ENCODE peak calls at places on chromosomes 13 and 19, in four cellular contexts. One of them, this sample, is unnamed.

GRCh38 chr19:28201462-28201943 is 1011.4 kb downstream of the UQCRFS1 start:
- DNase-seq in GM04504: no peak
- DNase-seq in heart left ventricle: no peak
- DNase-seq in fibroblast of lung: no peak
- DNase-seq in this sample: no peak

GRCh38 chr19:54608792-54609191 is 15.4 kb downstream of the LILRA1 start:
- DNase-seq in fibroblast of lung: no peak
- DNase-seq in heart left ventricle: no peak
- DNase-seq in GM04504: no peak
- DNase-seq in this sample: no peak

GRCh38 chr19:4077800-4078683 is 11.3 kb upstream of the ZBTB7A start:
- DNase-seq in fibroblast of lung: peak; percentile 33
- DNase-seq in heart left ventricle: peak; percentile 84
- DNase-seq in GM04504: no peak
- DNase-seq in this sample: no peak

GRCh38 chr13:108214511-108215383 is 589 bp downstream of the LIG4 start:
- DNase-seq in GM04504: no peak
- DNase-seq in heart left ventricle: peak; percentile 36
- DNase-seq in fibroblast of lung: no peak
- DNase-seq in this sample: no peak

GRCh38 chr13:34826432-34826831 is 115.6 kb upstream of the NBEA start:
- DNase-seq in fibroblast of lung: no peak
- DNase-seq in GM04504: no peak
- DNase-seq in heart left ventricle: no peak
- DNase-seq in this sample: no peak

GRCh38 chr19:8485561-8486371 is 16.7 kb downstream of the PRAM1 start:
- DNase-seq in fibroblast of lung: no peak
- DNase-seq in heart left ventricle: no peak
- DNase-seq in GM04504: no peak
- DNase-seq in this sample: no peak

GRCh38 chr13:27353166-27353583 is 71.2 kb upstream of the GTF3A start:
- DNase-seq in fibroblast of lung: peak; percentile 50
- DNase-seq in heart left ventricle: no peak
- DNase-seq in GM04504: no peak
- DNase-seq in this sample: peak; percentile 36

GRCh38 chr13:75458696-75459422 is 23.1 kb downstream of the TBC1D4 start:
- DNase-seq in fibroblast of lung: no peak
- DNase-seq in GM04504: no peak
- DNase-seq in heart left ventricle: peak; percentile 81
- DNase-seq in this sample: no peak

GRCh38 chr13:48542581-48543341 is 9.9 kb upstream of the RCBTB2 start:
- DNase-seq in fibroblast of lung: peak; percentile 26
- DNase-seq in heart left ventricle: peak; percentile 58
- DNase-seq in GM04504: no peak
- DNase-seq in this sample: peak; percentile 9

GRCh38 chr13:109809216-109809890 is 23.0 kb upstream of the IRS2 start:
- DNase-seq in GM04504: no peak
- DNase-seq in fibroblast of lung: peak; percentile 37
- DNase-seq in heart left ventricle: no peak
- DNase-seq in this sample: no peak

GRCh38 chr19:2051771-2052704 is 994 bp upstream of the MKNK2 start:
- DNase-seq in GM04504: no peak
- DNase-seq in heart left ventricle: peak; percentile 71
- DNase-seq in fibroblast of lung: peak; percentile 67
- DNase-seq in this sample: no peak

GRCh38 chr13:111390522-111391270 is 70.3 kb downstream of the TEX29 start:
- DNase-seq in fibroblast of lung: no peak
- DNase-seq in GM04504: no peak
- DNase-seq in heart left ventricle: no peak
- DNase-seq in this sample: no peak

GRCh38 chr13:70253834-70254233 is 145.6 kb upstream of the KLHL1 start:
- DNase-seq in GM04504: no peak
- DNase-seq in fibroblast of lung: peak; percentile 28
- DNase-seq in heart left ventricle: no peak
- DNase-seq in this sample: peak; percentile 46

GRCh38 chr13:24032252-24032651 is 128.3 kb upstream of the SPATA13 start:
- DNase-seq in GM04504: peak; percentile 83
- DNase-seq in heart left ventricle: no peak
- DNase-seq in fibroblast of lung: peak; percentile 75
- DNase-seq in this sample: peak; percentile 24

GRCh38 chr13:97386832-97387486 is 47.0 kb upstream of the RAP2A start:
- DNase-seq in GM04504: no peak
- DNase-seq in fibroblast of lung: no peak
- DNase-seq in heart left ventricle: peak; percentile 32
- DNase-seq in this sample: no peak

GRCh38 chr19:29529646-29530548 is 4.1 kb downstream of the VSTM2B start:
- DNase-seq in heart left ventricle: peak; percentile 20
- DNase-seq in GM04504: no peak
- DNase-seq in fibroblast of lung: no peak
- DNase-seq in this sample: no peak

GRCh38 chr13:35923347-35923746 is 207.8 kb downstream of the DCLK1 start:
- DNase-seq in GM04504: peak; percentile 42
- DNase-seq in heart left ventricle: peak; percentile 52
- DNase-seq in fibroblast of lung: peak; percentile 17
- DNase-seq in this sample: peak; percentile 78

GRCh38 chr19:49497790-49498106 is 1.5 kb downstream of the RPS11 start:
- DNase-seq in GM04504: no peak
- DNase-seq in heart left ventricle: no peak
- DNase-seq in fibroblast of lung: no peak
- DNase-seq in this sample: no peak

GRCh38 chr19:54521022-54521859 is 18.6 kb downstream of the LAIR2 start:
- DNase-seq in GM04504: no peak
- DNase-seq in fibroblast of lung: no peak
- DNase-seq in heart left ventricle: no peak
- DNase-seq in this sample: no peak

GRCh38 chr19:49415102-49415809 is 8.0 kb downstream of the PTH2 start:
- DNase-seq in heart left ventricle: no peak
- DNase-seq in fibroblast of lung: no peak
- DNase-seq in GM04504: no peak
- DNase-seq in this sample: peak; percentile 21

GRCh38 chr19:4067396-4068057 is 828 bp upstream of the ZBTB7A start:
- DNase-seq in fibroblast of lung: no peak
- DNase-seq in GM04504: no peak
- DNase-seq in heart left ventricle: peak; percentile 46
- DNase-seq in this sample: no peak

GRCh38 chr13:43872181-43872580 is 7.4 kb downstream of the CCDC122 start:
- DNase-seq in fibroblast of lung: no peak
- DNase-seq in GM04504: no peak
- DNase-seq in heart left ventricle: no peak
- DNase-seq in this sample: no peak

GRCh38 chr19:29263305-29264080 is 50.5 kb upstream of the UQCRFS1 start:
- DNase-seq in heart left ventricle: no peak
- DNase-seq in fibroblast of lung: peak; percentile 30
- DNase-seq in GM04504: no peak
- DNase-seq in this sample: peak; percentile 35

GRCh38 chr19:49870309-49870901 is 3.0 kb upstream of the PNKP start:
- DNase-seq in fibroblast of lung: no peak
- DNase-seq in GM04504: no peak
- DNase-seq in heart left ventricle: no peak
- DNase-seq in this sample: no peak

GRCh38 chr13:41458187-41458938 is 1.0 kb downstream of the RGCC start:
- DNase-seq in heart left ventricle: peak; percentile 34
- DNase-seq in fibroblast of lung: peak; percentile 18
- DNase-seq in GM04504: no peak
- DNase-seq in this sample: no peak

GRCh38 chr19:45125975-45126493 is 33.1 kb downstream of the PPP1R37 start:
- DNase-seq in GM04504: peak; percentile 19
- DNase-seq in heart left ventricle: peak; percentile 66
- DNase-seq in fibroblast of lung: peak; percentile 39
- DNase-seq in this sample: peak; percentile 48

GRCh38 chr19:6030214-6030507 is 52.2 kb upstream of the RANBP3 start:
- DNase-seq in heart left ventricle: no peak
- DNase-seq in GM04504: peak; percentile 58
- DNase-seq in fibroblast of lung: peak; percentile 82
- DNase-seq in this sample: peak; percentile 77

GRCh38 chr13:50779443-50780200 is 63.9 kb downstream of the DLEU7 start:
- DNase-seq in heart left ventricle: no peak
- DNase-seq in GM04504: no peak
- DNase-seq in fibroblast of lung: no peak
- DNase-seq in this sample: no peak

GRCh38 chr19:32555786-32556185 is 25.2 kb upstream of the PDCD5 start:
- DNase-seq in GM04504: no peak
- DNase-seq in heart left ventricle: no peak
- DNase-seq in fibroblast of lung: no peak
- DNase-seq in this sample: no peak

GRCh38 chr19:35673121-35673804 is 6.9 kb downstream of the UPK1A start:
- DNase-seq in GM04504: peak; percentile 46
- DNase-seq in heart left ventricle: peak; percentile 54
- DNase-seq in fibroblast of lung: peak; percentile 18
- DNase-seq in this sample: peak; percentile 59

GRCh38 chr13:113002206-113002821 is 33.3 kb downstream of the MCF2L start:
- DNase-seq in heart left ventricle: no peak
- DNase-seq in fibroblast of lung: no peak
- DNase-seq in GM04504: no peak
- DNase-seq in this sample: no peak

GRCh38 chr19:28827382-28827781 is 385.6 kb downstream of the UQCRFS1 start:
- DNase-seq in GM04504: no peak
- DNase-seq in fibroblast of lung: no peak
- DNase-seq in heart left ventricle: no peak
- DNase-seq in this sample: no peak

GRCh38 chr19:12580180-12580694 is 29.0 kb upstream of the ZNF564 start:
- DNase-seq in heart left ventricle: no peak
- DNase-seq in GM04504: no peak
- DNase-seq in fibroblast of lung: no peak
- DNase-seq in this sample: peak; percentile 16

GRCh38 chr19:11673608-11674041 is 65.1 kb downstream of the ZNF823 start:
- DNase-seq in fibroblast of lung: peak; percentile 73
- DNase-seq in GM04504: peak; percentile 37
- DNase-seq in heart left ventricle: peak; percentile 72
- DNase-seq in this sample: peak; percentile 58

GRCh38 chr13:44795176-44795575 is 194.1 kb downstream of the NUFIP1 start:
- DNase-seq in fibroblast of lung: no peak
- DNase-seq in heart left ventricle: no peak
- DNase-seq in GM04504: no peak
- DNase-seq in this sample: no peak

GRCh38 chr13:98976941-98977340 is 923 bp downstream of the DOCK9 start:
- DNase-seq in fibroblast of lung: no peak
- DNase-seq in heart left ventricle: no peak
- DNase-seq in GM04504: no peak
- DNase-seq in this sample: no peak

GRCh38 chr13:34247596-34247995 is 429.6 kb downstream of the RFC3 start:
- DNase-seq in GM04504: no peak
- DNase-seq in heart left ventricle: no peak
- DNase-seq in fibroblast of lung: no peak
- DNase-seq in this sample: no peak

GRCh38 chr19:55407625-55408319 is at the start of gene UBE2S:
- DNase-seq in fibroblast of lung: peak; percentile 99
- DNase-seq in heart left ventricle: peak; percentile 99
- DNase-seq in GM04504: peak; percentile 99
- DNase-seq in this sample: peak; percentile 99

This sample was measured in brain microvascular endothelial cell.